ENCODE peak calls at places on chromosomes 5 and 9, in eight cellular contexts. O, E, C, T, F, K, R and S are unnamed samples. For H3K4me1, the result is how much of the 10 kb centered on the place peaks cover.

GRCh38 chr5:157744055-157745011 is 821 bp downstream of the LSM11 start:
- DNase-seq in F (no peak), R (peak), E (peak), T (peak), O (no peak), C (no peak), K (no peak), S (peak)

GRCh38 chr9:6551126-6551525 is 94.4 kb downstream of the GLDC start:
- DNase-seq in T (no peak), O (no peak), F (no peak), R (no peak), K (no peak), C (no peak), E (no peak), S (no peak)

GRCh38 chr9:18504707-18505106 is 30.8 kb downstream of the ADAMTSL1 start:
- DNase-seq in E (no peak), R (no peak), C (no peak), T (no peak), F (no peak), K (no peak), O (no peak), S (no peak)

GRCh38 chr9:131722260-131722659 is 17.6 kb downstream of the RAPGEF1 start:
- DNase-seq in T (no peak), C (no peak), R (peak), O (no peak), F (no peak), E (no peak), K (no peak), S (no peak)

GRCh38 chr5:147673276-147673675 is 109.3 kb downstream of the JAKMIP2 start:
- DNase-seq in O (no peak), F (no peak), C (no peak), K (no peak), E (no peak), T (no peak), R (no peak), S (no peak)

GRCh38 chr5:910769-911160 is 18.1 kb downstream of the TRIP13 start:
- DNase-seq in R (no peak), C (no peak), F (no peak), E (no peak), O (no peak), K (no peak), T (no peak), S (no peak)

GRCh38 chr9:93011114-93011513 is 47.4 kb upstream of the SUSD3 start:
- DNase-seq in K (no peak), R (no peak), T (no peak), F (no peak), O (no peak), C (no peak), E (no peak), S (no peak)

GRCh38 chr5:179217356-179217755 is 127.9 kb downstream of the ADAMTS2 start:
- DNase-seq in E (peak), K (no peak), R (no peak), F (no peak), O (no peak), T (no peak), C (no peak), S (no peak)

GRCh38 chr5:36878421-36879088 is 2.0 kb downstream of the NIPBL start:
- DNase-seq in O (peak), T (no peak), E (peak), F (no peak), K (peak), C (no peak), R (no peak), S (no peak)

GRCh38 chr5:78482948-78483347 is 122.5 kb downstream of the SCAMP1 start:
- DNase-seq in K (no peak), O (peak), E (no peak), T (no peak), F (no peak), R (no peak), C (no peak), S (no peak)

GRCh38 chr9:126703330-126704156 is 89.8 kb downstream of the LMX1B start:
- DNase-seq in T (no peak), R (no peak), F (no peak), C (no peak), E (no peak), O (no peak), K (peak), S (no peak)

GRCh38 chr5:113232246-113232645 is 202.5 kb downstream of the TSSK1B start:
- DNase-seq in E (peak), F (no peak), C (no peak), T (no peak), O (no peak), K (no peak), R (no peak), S (no peak)

GRCh38 chr9:93668261-93668871 is 92.0 kb downstream of the PHF2 start:
- DNase-seq in O (peak), E (no peak), F (peak), T (no peak), R (peak), C (peak), K (no peak), S (peak)

GRCh38 chr9:14348241-14349140 is 34.5 kb upstream of the NFIB start:
- DNase-seq in R (no peak), E (peak), K (no peak), C (no peak), O (no peak), T (no peak), F (no peak), S (peak)

GRCh38 chr9:69444021-69444420 is 119.0 kb downstream of the ENTREP1 start:
- DNase-seq in T (no peak), C (no peak), O (no peak), F (no peak), K (no peak), E (peak), R (no peak), S (no peak)

GRCh38 chr5:131630963-131631350 is 4.1 kb downstream of the RAPGEF6 start:
- DNase-seq in K (no peak), T (no peak), E (peak), F (no peak), R (no peak), C (no peak), O (no peak), S (no peak)

GRCh38 chr9:115593587-115594091 is 475.7 kb upstream of the TNC start:
- DNase-seq in R (no peak), C (no peak), O (peak), K (peak), F (no peak), T (no peak), E (peak), S (no peak)
- H3K4me1 ChIP-seq in R (under half), C (under half), O (under half), K (under half), F (under half), T (under half), E (half or more), S (under half)

DNA sequence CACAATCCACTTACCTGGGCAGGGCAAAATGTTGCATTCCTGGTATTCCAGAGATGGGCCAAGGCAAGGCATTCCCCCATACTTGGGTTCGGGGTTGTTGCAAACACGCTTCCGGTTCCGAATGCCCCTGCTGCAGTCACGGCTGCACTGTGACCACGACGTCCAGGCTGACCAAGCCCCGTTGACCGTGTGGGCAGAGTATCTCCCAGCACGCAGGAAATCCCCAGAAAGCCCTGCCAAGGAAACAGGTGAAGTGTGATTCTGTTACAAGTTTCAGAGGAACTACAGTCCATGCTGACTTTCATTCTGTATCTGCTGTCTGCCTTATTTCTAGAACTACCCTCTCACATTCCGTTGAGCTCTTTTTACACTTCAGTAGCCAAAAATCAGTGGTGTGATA is 483.0 kb downstream of the SEMA5A start:
- DNase-seq in F (no peak), K (no peak), R (no peak), E (no peak), O (no peak), C (no peak), T (no peak), S (no peak)
- H3K4me3 ChIP-seq in F (no peak), K (no peak), R (no peak), E (no peak), O (no peak), C (no peak), T (no peak), S (no peak)

DNA sequence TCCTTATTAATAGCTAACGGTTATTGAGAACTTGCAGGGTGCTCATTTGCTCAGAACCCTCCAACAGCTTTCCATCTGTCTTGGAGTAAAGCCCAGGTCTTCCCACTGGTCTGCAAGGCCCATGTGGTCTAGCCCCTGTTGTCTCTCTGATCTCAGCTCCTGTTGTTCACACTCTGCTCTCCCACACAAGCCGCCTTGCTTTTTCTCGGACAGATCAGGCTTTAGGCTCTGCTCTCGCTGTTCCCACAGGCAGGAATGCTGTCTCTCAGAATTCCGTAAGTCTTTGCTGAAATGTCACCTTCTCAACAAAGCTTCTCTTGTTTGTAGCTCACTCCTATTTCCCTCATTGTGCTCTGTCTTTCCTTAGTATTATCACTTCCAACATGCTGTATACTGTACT is 34.4 kb downstream of the GPR107 start:
- DNase-seq in R (no peak), O (no peak), F (no peak), E (no peak), K (no peak), T (no peak), C (no peak), S (no peak)
- H3K27ac ChIP-seq in R (no peak), O (no peak), F (no peak), E (no peak), K (no peak), T (no peak), C (no peak), S (no peak)

GRCh38 chr5:133427121-133427777 is 185.1 kb downstream of the FSTL4 start:
- DNase-seq in O (no peak), C (no peak), T (no peak), E (peak), R (no peak), K (no peak), F (no peak), S (no peak)

GRCh38 chr5:133431326-133431725 is 181.0 kb downstream of the FSTL4 start:
- DNase-seq in R (no peak), E (no peak), O (no peak), K (no peak), T (no peak), C (no peak), F (no peak), S (no peak)

GRCh38 chr5:133428072-133428660 is 184.2 kb downstream of the FSTL4 start:
- DNase-seq in C (no peak), K (no peak), R (no peak), F (no peak), T (no peak), O (no peak), E (no peak), S (no peak)

GRCh38 chr5:133429046-133429445 is 183.3 kb downstream of the FSTL4 start:
- DNase-seq in R (no peak), T (no peak), O (no peak), C (no peak), K (no peak), F (no peak), E (no peak), S (no peak)

GRCh38 chr5:133430095-133430494 is 182.2 kb downstream of the FSTL4 start:
- DNase-seq in O (no peak), C (no peak), E (no peak), F (no peak), R (no peak), K (no peak), T (no peak), S (no peak)
- H3K4me1 ChIP-seq in O (under half), C (under half), E (under half), F (under half), R (under half), K (under half), T (under half), S (under half)

DNA sequence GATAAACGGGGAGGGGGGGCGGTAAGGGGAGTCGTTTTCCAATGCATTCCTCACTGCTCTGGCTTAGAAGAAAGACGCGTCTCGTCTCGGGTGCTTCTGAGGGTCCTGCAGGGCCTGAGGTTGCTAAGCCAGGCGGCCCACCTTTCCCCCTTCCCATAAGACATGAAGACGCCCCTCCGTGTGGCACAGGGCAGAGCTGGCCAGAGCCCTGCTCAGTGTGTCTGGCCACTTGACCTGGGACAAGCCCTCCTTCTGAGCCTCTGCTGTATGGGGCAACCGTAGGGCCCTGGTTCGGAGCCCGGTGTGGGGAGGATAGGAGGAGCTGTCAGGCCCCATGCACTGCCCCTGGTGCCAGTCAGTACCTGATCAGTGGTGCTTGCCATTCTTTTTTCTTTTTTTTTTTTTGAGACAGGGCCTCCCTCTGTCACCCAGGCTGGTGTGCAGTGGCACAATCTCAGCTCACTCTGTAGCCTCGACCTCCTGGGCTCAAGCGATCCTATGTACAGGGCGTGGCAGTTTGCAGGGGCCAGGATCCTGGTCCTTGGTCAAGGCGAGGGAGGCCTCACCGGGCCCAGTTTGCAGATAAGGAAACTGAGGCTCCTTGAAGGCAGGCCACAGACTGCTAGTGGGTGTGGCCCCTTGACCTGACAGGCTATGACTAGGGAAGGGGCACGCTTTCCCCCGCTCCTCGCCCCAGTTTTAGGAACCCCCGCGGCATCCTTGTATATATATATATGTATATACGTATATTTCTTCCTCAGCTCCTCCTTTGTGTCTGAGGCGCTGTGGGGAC is 172.3 kb upstream of the IER5L start:
- DNase-seq in E (no peak), C (no peak), O (no peak), K (no peak), T (no peak), F (no peak), R (no peak), S (no peak)
- H3K4me3 ChIP-seq in E (no peak), C (no peak), O (no peak), K (no peak), T (no peak), F (no peak), R (no peak), S (no peak)

GRCh38 chr5:68285075-68285827 is 69.7 kb downstream of the PIK3R1 start:
- DNase-seq in O (peak), F (no peak), C (no peak), T (no peak), E (no peak), R (no peak), K (peak), S (no peak)
- H3K27ac ChIP-seq in O (peak), F (no peak), C (peak), T (peak), E (no peak), R (peak), K (peak), S (peak)

GRCh38 chr5:61298066-61298465 is 34.0 kb upstream of the ZSWIM6 start:
- DNase-seq in E (no peak), O (no peak), R (no peak), F (no peak), C (no peak), T (no peak), K (no peak), S (no peak)

GRCh38 chr5:61295365-61295764 is 36.7 kb upstream of the ZSWIM6 start:
- DNase-seq in F (no peak), C (no peak), R (no peak), K (no peak), E (no peak), O (no peak), T (no peak), S (no peak)

GRCh38 chr5:61301345-61301744 is 30.7 kb upstream of the ZSWIM6 start:
- DNase-seq in K (no peak), O (no peak), C (no peak), F (no peak), T (no peak), E (peak), R (no peak), S (no peak)

GRCh38 chr5:61299254-61299653 is 32.8 kb upstream of the ZSWIM6 start:
- DNase-seq in O (no peak), E (no peak), K (no peak), R (no peak), C (no peak), T (no peak), F (no peak), S (no peak)

DNA sequence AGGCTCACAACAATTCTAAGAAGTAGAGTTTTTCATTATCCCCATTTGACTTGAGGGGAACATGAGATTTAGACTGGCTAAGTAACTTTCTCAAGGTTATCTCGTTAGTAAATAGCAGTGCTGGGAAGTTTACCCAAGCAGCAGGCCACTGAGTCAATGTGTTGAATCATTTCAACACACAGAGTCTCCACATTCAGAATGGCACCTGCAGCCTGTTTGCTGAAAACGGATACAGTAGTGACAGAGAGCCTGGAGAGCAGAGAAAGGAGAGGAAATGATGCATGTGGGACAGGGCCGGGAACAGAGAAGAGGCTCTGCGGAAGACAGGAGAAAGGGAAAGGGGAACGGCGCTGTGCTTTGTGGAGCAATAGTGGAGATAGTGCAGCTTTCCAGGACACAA is 33.5 kb upstream of the ZSWIM6 start:
- DNase-seq in K (peak), C (no peak), O (peak), T (no peak), F (no peak), E (no peak), R (no peak), S (no peak)
- H3K4me1 ChIP-seq in K (under half), C (under half), O (half or more), T (under half), F (under half), E (under half), R (under half), S (under half)

DNA sequence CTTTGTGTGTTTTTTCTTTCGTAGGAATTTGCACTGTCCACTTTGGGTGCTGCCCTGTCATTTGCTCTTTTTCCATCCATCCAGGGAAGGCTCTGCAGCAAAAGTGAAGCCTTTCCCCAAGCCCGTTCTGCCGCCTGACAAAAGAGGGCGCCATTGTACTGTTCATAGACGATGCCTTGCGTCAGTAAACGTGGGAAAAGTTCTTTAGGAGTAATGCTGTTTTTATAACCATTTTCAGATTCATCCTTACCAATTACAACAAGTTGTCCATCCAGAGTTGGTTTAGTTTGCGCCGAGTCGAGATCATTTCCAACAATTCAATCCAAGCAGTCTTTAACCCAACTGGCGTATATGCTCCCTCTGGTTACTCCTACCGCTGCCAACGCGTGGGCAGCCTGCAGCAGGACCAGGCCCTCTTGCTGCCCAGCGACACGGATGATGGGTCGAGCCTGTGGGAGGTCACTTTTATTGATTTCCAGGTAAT is 34.3 kb upstream of the RPS23 start:
- DNase-seq in C (peak), K (peak), E (peak), R (peak), F (peak), O (peak), T (no peak), S (peak)
- H3K4me3 ChIP-seq in C (no peak), K (no peak), E (peak), R (peak), F (peak), O (no peak), T (no peak), S (no peak)